ENCODE peak calls at places on chromosome X, in eight cellular contexts. One of them, this sample, is unnamed.

GRCh38 chrX:140815868-140816267 is 106.3 kb downstream of the LINC00632 start:
- DNase-seq in COR-L47: no peak
- DNase-seq in GM04504: peak; percentile 12
- DNase-seq in HFFc6: peak; percentile 6
- DNase-seq in C1 segment of cervical spinal cord: no peak
- DNase-seq in fibroblast of mammary gland: peak; percentile 24
- DNase-seq in GF-D8: no peak
- DNase-seq in posterior cingulate gyrus: no peak
- DNase-seq in this sample: peak; percentile 10

GRCh38 chrX:71652405-71652804 is 14.9 kb upstream of the LOC101059915 start:
- DNase-seq in GF-D8: peak; percentile 2
- DNase-seq in GM04504: peak; percentile 24
- DNase-seq in HFFc6: peak; percentile 32
- DNase-seq in C1 segment of cervical spinal cord: peak; percentile 19
- DNase-seq in posterior cingulate gyrus: peak; percentile 15
- DNase-seq in fibroblast of mammary gland: peak; percentile 65
- DNase-seq in COR-L47: peak; percentile 1
- DNase-seq in this sample: peak; percentile 48

GRCh38 chrX:118181030-118181429 is 64.4 kb upstream of the KLHL13 start:
- DNase-seq in GF-D8: no peak
- DNase-seq in COR-L47: no peak
- DNase-seq in GM04504: no peak
- DNase-seq in posterior cingulate gyrus: no peak
- DNase-seq in HFFc6: no peak
- DNase-seq in C1 segment of cervical spinal cord: no peak
- DNase-seq in fibroblast of mammary gland: peak; percentile 60
- DNase-seq in this sample: no peak

GRCh38 chrX:131985526-131986049 is 37.5 kb upstream of the STK26 start:
- DNase-seq in GF-D8: no peak
- DNase-seq in C1 segment of cervical spinal cord: no peak
- DNase-seq in GM04504: no peak
- DNase-seq in posterior cingulate gyrus: no peak
- DNase-seq in HFFc6: no peak
- DNase-seq in COR-L47: no peak
- DNase-seq in fibroblast of mammary gland: no peak
- DNase-seq in this sample: no peak

GRCh38 chrX:120840826-120841225 is 34.8 kb downstream of the CT47B1 start:
- DNase-seq in COR-L47: no peak
- DNase-seq in posterior cingulate gyrus: no peak
- DNase-seq in fibroblast of mammary gland: peak; percentile 69
- DNase-seq in GF-D8: no peak
- DNase-seq in GM04504: peak; percentile 26
- DNase-seq in C1 segment of cervical spinal cord: no peak
- DNase-seq in HFFc6: peak; percentile 78
- DNase-seq in this sample: peak; percentile 19

GRCh38 chrX:30488092-30488491 is 89.5 kb downstream of the TASL start:
- DNase-seq in GM04504: no peak
- DNase-seq in C1 segment of cervical spinal cord: no peak
- DNase-seq in GF-D8: no peak
- DNase-seq in fibroblast of mammary gland: peak; percentile 37
- DNase-seq in HFFc6: no peak
- DNase-seq in COR-L47: no peak
- DNase-seq in posterior cingulate gyrus: no peak
- DNase-seq in this sample: peak; percentile 12

GRCh38 chrX:16807548-16807947 is 21.3 kb downstream of the TXLNG start:
- DNase-seq in C1 segment of cervical spinal cord: no peak
- DNase-seq in fibroblast of mammary gland: peak; percentile 50
- DNase-seq in GF-D8: no peak
- DNase-seq in HFFc6: no peak
- DNase-seq in GM04504: no peak
- DNase-seq in COR-L47: peak; percentile 0
- DNase-seq in posterior cingulate gyrus: no peak
- DNase-seq in this sample: peak; percentile 53

GRCh38 chrX:152637649-152638442 is at the start of gene GABRQ:
- DNase-seq in HFFc6: no peak
- DNase-seq in fibroblast of mammary gland: peak; percentile 8
- DNase-seq in COR-L47: peak; percentile 69
- DNase-seq in C1 segment of cervical spinal cord: no peak
- DNase-seq in posterior cingulate gyrus: peak; percentile 35
- DNase-seq in GF-D8: no peak
- DNase-seq in GM04504: no peak
- DNase-seq in this sample: peak; percentile 1

GRCh38 chrX:140572724-140573123 is 67.9 kb upstream of the SOX3 start:
- DNase-seq in COR-L47: no peak
- DNase-seq in GF-D8: no peak
- DNase-seq in fibroblast of mammary gland: peak; percentile 15
- DNase-seq in GM04504: no peak
- DNase-seq in C1 segment of cervical spinal cord: peak; percentile 19
- DNase-seq in HFFc6: peak; percentile 0
- DNase-seq in posterior cingulate gyrus: peak; percentile 40
- DNase-seq in this sample: peak; percentile 1

GRCh38 chrX:8867454-8867853 is 66.3 kb upstream of the FAM9A start:
- DNase-seq in posterior cingulate gyrus: no peak
- DNase-seq in COR-L47: no peak
- DNase-seq in GF-D8: no peak
- DNase-seq in fibroblast of mammary gland: peak; percentile 66
- DNase-seq in C1 segment of cervical spinal cord: no peak
- DNase-seq in HFFc6: no peak
- DNase-seq in GM04504: no peak
- DNase-seq in this sample: no peak

GRCh38 chrX:19924285-19924684 is 36.9 kb upstream of the SH3KBP1 start:
- DNase-seq in C1 segment of cervical spinal cord: no peak
- DNase-seq in HFFc6: no peak
- DNase-seq in posterior cingulate gyrus: no peak
- DNase-seq in COR-L47: no peak
- DNase-seq in GF-D8: no peak
- DNase-seq in GM04504: peak; percentile 1
- DNase-seq in fibroblast of mammary gland: no peak
- DNase-seq in this sample: no peak